ENCODE peak calls at places on chromosomes 4 and X, in nine cellular contexts. P, N, V, K, F, Z, Q, D and L are unnamed samples.

GRCh38 chr4:143431526-143432257 is 81.8 kb upstream of the SMARCA5 start:
- DNase-seq in F (no peak), Z (no peak), N (no peak), D (no peak), V (no peak), Q (no peak), K (no peak), P (no peak), L (peak; percentile 53)

GRCh38 chr4:8271821-8272220 is 2.3 kb downstream of the HTRA3 start:
- DNase-seq in V (no peak), Q (no peak), D (peak; percentile 63), F (no peak), Z (no peak), P (no peak), K (no peak), N (no peak), L (no peak)

GRCh38 chr4:26907731-26908599 is 47.3 kb downstream of the STIM2 start:
- DNase-seq in P (no peak), D (no peak), Z (no peak), Q (no peak), F (no peak), K (no peak), N (no peak), V (peak; percentile 14), L (no peak)

GRCh38 chrX:630007-630921 is at the start of gene SHOX:
- DNase-seq in Z (no peak), Q (no peak), D (peak; percentile 43), K (peak; percentile 70), V (no peak), N (peak; percentile 38), F (peak; percentile 49), P (no peak), L (peak; percentile 62)

GRCh38 chr4:3856604-3857204 is 90.5 kb downstream of the ADRA2C start:
- DNase-seq in V (no peak), P (no peak), F (no peak), N (no peak), Z (no peak), K (no peak), Q (no peak), D (no peak), L (no peak)

GRCh38 chrX:9466711-9467110 is 1.9 kb downstream of the TBL1X start:
- DNase-seq in D (no peak), P (no peak), F (no peak), Z (no peak), V (no peak), K (no peak), N (no peak), Q (no peak), L (no peak)

GRCh38 chrX:109886122-109886761 is 116.7 kb upstream of the TMEM164 start:
- DNase-seq in Q (peak; percentile 52), Z (peak; percentile 37), V (peak; percentile 48), P (peak; percentile 6), K (no peak), D (no peak), N (no peak), F (no peak), L (peak; percentile 58)

GRCh38 chrX:116436358-116436816 is at the start of gene SLC6A14:
- DNase-seq in D (no peak), K (peak; percentile 65), Q (peak; percentile 40), Z (no peak), P (peak; percentile 4), F (no peak), N (no peak), V (no peak), L (no peak)

GRCh38 chr4:146382194-146382593 is 139.5 kb downstream of the SLC10A7 start:
- DNase-seq in N (no peak), V (no peak), Z (no peak), F (no peak), K (no peak), D (no peak), Q (no peak), P (no peak), L (no peak)

GRCh38 chr4:141702472-141703182 is 66.2 kb downstream of the IL15 start:
- DNase-seq in Z (peak; percentile 3), K (no peak), N (no peak), V (peak; percentile 20), D (no peak), Q (no peak), P (no peak), F (no peak), L (peak; percentile 49)

GRCh38 chr4:180926277-180926676 is 1316.9 kb upstream of the TENM3 start:
- DNase-seq in V (no peak), Z (no peak), D (no peak), Q (no peak), K (no peak), P (no peak), N (no peak), F (no peak), L (peak; percentile 15)

GRCh38 chrX:14354541-14354940 is 174.8 kb upstream of the GLRA2 start:
- DNase-seq in Q (no peak), K (no peak), D (no peak), N (no peak), P (no peak), V (no peak), Z (no peak), F (no peak), L (no peak)

GRCh38 chrX:29257516-29257915 is 670.3 kb downstream of the IL1RAPL1 start:
- DNase-seq in P (no peak), Z (no peak), V (no peak), D (no peak), N (no peak), Q (no peak), F (no peak), K (no peak), L (no peak)

GRCh38 chr4:150149381-150149780 is 71.1 kb downstream of the DCLK2 start:
- DNase-seq in K (no peak), P (no peak), Z (no peak), Q (no peak), F (no peak), D (no peak), V (no peak), N (no peak), L (no peak)

GRCh38 chr4:1216869-1217294 is 32.0 kb downstream of the CTBP1 start:
- DNase-seq in D (no peak), K (no peak), V (no peak), Q (peak; percentile 48), Z (no peak), N (peak; percentile 94), F (no peak), P (no peak), L (no peak)

GRCh38 chr4:95087657-95088455 is 330.1 kb downstream of the BMPR1B start:
- DNase-seq in D (no peak), V (peak; percentile 34), N (no peak), Q (no peak), K (no peak), Z (no peak), P (no peak), F (no peak), L (no peak)

GRCh38 chr4:94333864-94334263 is 8.8 kb downstream of the HPGDS start:
- DNase-seq in Z (no peak), D (no peak), K (no peak), Q (no peak), F (no peak), P (no peak), V (no peak), N (no peak), L (no peak)

GRCh38 chrX:66163849-66164401 is at the start of gene HEPH:
- DNase-seq in N (no peak), F (no peak), Q (no peak), Z (no peak), V (no peak), P (no peak), D (no peak), K (no peak), L (peak; percentile 68)

GRCh38 chr4:152102184-152103000 is 341.6 kb upstream of the GATB start:
- DNase-seq in K (no peak), V (peak; percentile 13), F (no peak), Q (no peak), N (no peak), Z (peak; percentile 23), D (no peak), P (no peak), L (no peak)

GRCh38 chr4:177574446-177574845 is 132.2 kb upstream of the AGA start:
- DNase-seq in K (no peak), Q (no peak), Z (no peak), P (no peak), N (no peak), F (no peak), V (no peak), D (no peak), L (no peak)
- TF ChIP-seq POLR2AphosphoS5 in K (no peak), Q (no peak), Z (no peak), P (no peak), N (no peak), F (no peak), V (no peak), D (no peak), L (no peak)

GRCh38 chr4:68344785-68345184 is 5.1 kb downstream of the YTHDC1 start:
- DNase-seq in Z (no peak), Q (no peak), V (no peak), N (no peak), P (no peak), D (no peak), F (no peak), K (no peak), L (no peak)
- H3K4me1 ChIP-seq in Z (peaks cover 4% of the 10 kb centered on the region), Q (peaks cover 60% of the 10 kb centered on the region), V (peaks cover 23% of the 10 kb centered on the region), N (peaks cover 79% of the 10 kb centered on the region), P (peaks cover 8% of the 10 kb centered on the region), D (no peaks in the 10 kb centered on the region), F (peaks cover 92% of the 10 kb centered on the region), K (peaks cover 84% of the 10 kb centered on the region), L (peaks cover 61% of the 10 kb centered on the region)

GRCh38 chr4:84901745-84902283 is 64.7 kb downstream of the WDFY3 start:
- DNase-seq in P (no peak), K (no peak), Z (no peak), Q (no peak), N (no peak), D (no peak), V (no peak), F (no peak), L (no peak)

GRCh38 chr4:84897516-84897915 is 69.0 kb downstream of the WDFY3 start:
- DNase-seq in V (no peak), Q (no peak), K (no peak), D (no peak), P (no peak), Z (no peak), N (no peak), F (no peak), L (no peak)

GRCh38 chr4:84899616-84900015 is 66.9 kb downstream of the WDFY3 start:
- DNase-seq in Q (no peak), V (no peak), P (no peak), F (no peak), Z (no peak), N (no peak), K (no peak), D (no peak), L (no peak)

GRCh38 chr4:84905646-84906045 is 60.8 kb downstream of the WDFY3 start:
- DNase-seq in V (no peak), N (no peak), P (no peak), K (no peak), Q (no peak), F (no peak), D (no peak), Z (no peak), L (no peak)

GRCh38 chr4:84901173-84901572 is 65.3 kb downstream of the WDFY3 start:
- DNase-seq in V (no peak), K (no peak), Z (no peak), N (no peak), P (no peak), D (no peak), Q (no peak), F (no peak), L (peak; percentile 42)
- H3K27ac ChIP-seq in V (no peak overlapping the region), K (no peak overlapping the region), Z (no peak overlapping the region), N (no peak overlapping the region), P (no peak overlapping the region), D (no peak overlapping the region), Q (no peak overlapping the region), F (no peak overlapping the region), L (peak overlapping the region; percentile 35)

GRCh38 chrX:101385795-101386541 is at the start of gene BTK:
- DNase-seq in D (no peak), P (no peak), N (no peak), Q (no peak), F (no peak), V (no peak), K (no peak), Z (no peak), L (no peak)
- TF ChIP-seq POLR2AphosphoS5 in D (no peak), P (no peak), N (peak; percentile 48), Q (no peak), F (no peak), V (no peak), K (no peak), Z (no peak), L (no peak)